ENCODE peak calls at places on chromosomes 3 and 15, in nine cellular contexts. K is HL-60, U is Panc1, R is transverse colon, C is stomach, P is endothelial cell of umbilical vein, J is breast epithelium, H is sigmoid colon, D is prostate gland. N is an unnamed sample.
A peak's percentile ranks its signal among the peaks of the same experiment; 100 is the strongest.

GRCh38 chr3:193572426-193572908 is 17.8 kb upstream of the ATP13A4 start:
- DNase-seq in K (no peak), U (peak; percentile 56), R (peak; percentile 58), C (peak; percentile 62), P (peak; percentile 69), J (peak; percentile 32), H (peak; percentile 67), D (peak; percentile 39), N (no peak)

GRCh38 chr15:73620078-73620477 is 13.1 kb downstream of the NPTN start:
- DNase-seq in K (no peak), U (no peak), R (no peak), C (no peak), P (no peak), J (no peak), H (no peak), D (no peak), N (no peak)

GRCh38 chr15:93980149-93980911 is 251.0 kb upstream of the MCTP2 start:
- DNase-seq in K (no peak), U (no peak), R (peak; percentile 16), C (no peak), P (no peak), J (no peak), H (peak; percentile 80), D (no peak), N (no peak)

GRCh38 chr3:184361532-184361931 is at the start of the genes CLCN2 and POLR2H:
- DNase-seq in K (peak; percentile 59), U (no peak), R (peak; percentile 65), C (peak; percentile 50), P (peak; percentile 55), J (no peak), H (no peak), D (peak; percentile 27), N (peak; percentile 77)

GRCh38 chr15:88021601-88022000 is 234.9 kb downstream of the NTRK3 start:
- DNase-seq in K (no peak), U (no peak), R (no peak), C (no peak), P (no peak), J (no peak), H (no peak), D (no peak), N (no peak)

GRCh38 chr3:88031543-88032148 is 27.2 kb downstream of the CGGBP1 start:
- DNase-seq in K (no peak), U (peak; percentile 24), R (no peak), C (no peak), P (peak; percentile 77), J (no peak), H (no peak), D (no peak), N (no peak)

GRCh38 chr3:172341482-172342059 is 106.7 kb downstream of the GHSR start:
- DNase-seq in K (peak; percentile 43), U (peak; percentile 33), R (no peak), C (no peak), P (peak; percentile 63), J (no peak), H (no peak), D (peak; percentile 36), N (no peak)

GRCh38 chr3:72818915-72819314 is 29.3 kb downstream of the SHQ1 start:
- DNase-seq in K (no peak), U (no peak), R (no peak), C (no peak), P (peak; percentile 42), J (no peak), H (no peak), D (no peak), N (no peak)

GRCh38 chr3:146100180-146100579 is 60.8 kb downstream of the PLOD2 start:
- DNase-seq in K (no peak), U (no peak), R (no peak), C (no peak), P (no peak), J (no peak), H (no peak), D (no peak), N (no peak)

GRCh38 chr3:53137835-53138446 is 7.7 kb upstream of the RFT1 start:
- DNase-seq in K (peak; percentile 85), U (no peak), R (no peak), C (no peak), P (no peak), J (no peak), H (no peak), D (no peak), N (no peak)

GRCh38 chr15:96225642-96226259 is 104.7 kb upstream of the NR2F2 start:
- DNase-seq in K (no peak), U (no peak), R (no peak), C (no peak), P (no peak), J (no peak), H (no peak), D (no peak), N (no peak)

GRCh38 chr3:63655519-63655918 is 3.0 kb downstream of the SNTN start:
- DNase-seq in K (no peak), U (no peak), R (no peak), C (no peak), P (no peak), J (no peak), H (no peak), D (no peak), N (no peak)

GRCh38 chr3:55180161-55180560 is 252.3 kb upstream of the LRTM1 start:
- DNase-seq in K (no peak), U (no peak), R (no peak), C (no peak), P (no peak), J (no peak), H (no peak), D (no peak), N (no peak)

GRCh38 chr3:62374375-62374876 is 1.1 kb upstream of the FEZF2 start:
- DNase-seq in K (no peak), U (no peak), R (no peak), C (no peak), P (no peak), J (no peak), H (no peak), D (no peak), N (no peak)

GRCh38 chr15:100889359-100890058 is 9.9 kb downstream of the ALDH1A3 start:
- DNase-seq in K (no peak), U (no peak), R (peak; percentile 37), C (no peak), P (peak; percentile 85), J (peak; percentile 80), H (peak; percentile 85), D (peak; percentile 80), N (peak; percentile 77)

GRCh38 chr3:149186219-149186618 is 35.4 kb downstream of the CP start:
- DNase-seq in K (no peak), U (no peak), R (no peak), C (no peak), P (no peak), J (no peak), H (no peak), D (no peak), N (no peak)
- TF ChIP-seq POLR2AphosphoS5 in K (no peak), U (no peak), R (no peak), C (no peak), P (no peak), J (no peak), H (no peak), D (no peak), N (no peak)

GRCh38 chr15:84816694-84817460 is at the start of gene ALPK3:
- DNase-seq in K (no peak), U (no peak), R (peak; percentile 33), C (peak; percentile 47), P (peak; percentile 56), J (no peak), H (peak; percentile 85), D (no peak), N (no peak)

GRCh38 chr15:84819291-84819768 is 2.2 kb downstream of the ALPK3 start:
- DNase-seq in K (no peak), U (no peak), R (no peak), C (no peak), P (peak; percentile 25), J (no peak), H (no peak), D (no peak), N (peak; percentile 36)

GRCh38 chr15:84818221-84819131 is 1.3 kb downstream of the ALPK3 start:
- DNase-seq in K (no peak), U (no peak), R (no peak), C (no peak), P (peak; percentile 91), J (no peak), H (no peak), D (no peak), N (no peak)

GRCh38 chr15:84819791-84820190 is 2.6 kb downstream of the ALPK3 start:
- DNase-seq in K (no peak), U (no peak), R (no peak), C (no peak), P (no peak), J (no peak), H (no peak), D (no peak), N (peak; percentile 36)

GRCh38 chr15:84817461-84818081 is 415 bp downstream of the ALPK3 start:
- DNase-seq in K (no peak), U (no peak), R (no peak), C (no peak), P (peak; percentile 50), J (no peak), H (no peak), D (no peak), N (no peak)
- TF ChIP-seq CTCF in K (no peak), U (no peak), R (no peak), C (no peak), P (peak; percentile 22), J (no peak), H (peak; percentile 17), D (no peak), N (no peak)

GRCh38 chr15:78301813-78302212 is 2.4 kb upstream of the SKIC8 start:
- DNase-seq in K (peak; percentile 49), U (no peak), R (no peak), C (no peak), P (no peak), J (no peak), H (no peak), D (no peak), N (no peak)

GRCh38 chr15:78298983-78299301 is 467 bp downstream of the SKIC8 start:
- DNase-seq in K (no peak), U (no peak), R (no peak), C (no peak), P (no peak), J (no peak), H (no peak), D (no peak), N (no peak)

GRCh38 chr15:78302579-78302978 is 3.2 kb upstream of the SKIC8 start:
- DNase-seq in K (peak; percentile 58), U (no peak), R (no peak), C (no peak), P (no peak), J (no peak), H (no peak), D (no peak), N (no peak)

GRCh38 chr15:78301326-78301725 is 1.9 kb upstream of the SKIC8 start:
- DNase-seq in K (no peak), U (no peak), R (no peak), C (no peak), P (no peak), J (no peak), H (no peak), D (no peak), N (no peak)

GRCh38 chr15:78299302-78300102 is at the start of gene SKIC8:
- DNase-seq in K (peak; percentile 95), U (peak; percentile 81), R (peak; percentile 93), C (peak; percentile 92), P (peak; percentile 95), J (peak; percentile 90), H (peak; percentile 95), D (peak; percentile 85), N (peak; percentile 95)
- H3K27ac ChIP-seq in K (peak within 1 kb of the TSS; percentile 84), U (peak within 1 kb of the TSS; percentile 91), R (peak within 1 kb of the TSS; percentile 88), C (peak within 1 kb of the TSS; percentile 81), P (peak within 1 kb of the TSS; percentile 43), J (peak within 1 kb of the TSS; percentile 92), H (peak within 1 kb of the TSS; percentile 82), D (peak within 1 kb of the TSS; percentile 73), N (peak within 1 kb of the TSS; percentile 85)

GRCh38 chr3:9808345-9809037 is 1.6 kb upstream of the TTLL3 start:
- DNase-seq in K (no peak), U (no peak), R (peak; percentile 36), C (no peak), P (peak; percentile 29), J (no peak), H (no peak), D (no peak), N (no peak)
- TF ChIP-seq POLR2AphosphoS5 in K (peak; percentile 52), U (no peak), R (no peak), C (no peak), P (no peak), J (no peak), H (no peak), D (no peak), N (no peak)